ENCODE peak calls at places on chromosomes 11 and 22, in eight cellular contexts. S is ascending aorta, T is GM20000, G is astrocyte, N is pancreas, F is mammary epithelial cell, A is left lung, I is MM.1S. L is an unnamed sample.

GRCh38 chr11:88284306-88285057 is 53.1 kb downstream of the CTSC start:
- DNase-seq in S (no peak), G (no peak), N (no peak), I (no peak), F (no peak), A (no peak), T (no peak), L (no peak)

GRCh38 chr11:8745431-8745986 is 62.9 kb downstream of the RPL27A start:
- DNase-seq in T (no peak), I (no peak), N (no peak), A (no peak), G (no peak), F (no peak), S (no peak), L (no peak)

GRCh38 chr11:73143126-73143838 is 1.2 kb upstream of the FCHSD2 start:
- DNase-seq in G (no peak), S (no peak), F (no peak), T (peak), A (no peak), I (peak), N (peak), L (no peak)

GRCh38 chr11:12167098-12167999 is 57.0 kb downstream of the MICAL2 start:
- DNase-seq in N (no peak), A (peak), G (peak), I (no peak), F (peak), S (peak), T (no peak), L (no peak)

GRCh38 chr11:444397-445144 is 2.8 kb upstream of the ANO9 start:
- DNase-seq in N (no peak), F (peak), S (no peak), A (peak), I (no peak), T (no peak), G (peak), L (no peak)

GRCh38 chr22:29313126-29314071 is 2.1 kb downstream of the RASL10A start:
- DNase-seq in N (no peak), T (peak), A (peak), F (no peak), S (no peak), G (no peak), I (no peak), L (peak)

GRCh38 chr11:84260862-84261261 is 974.7 kb upstream of the CCDC90B start:
- DNase-seq in I (no peak), A (no peak), N (no peak), S (no peak), T (no peak), F (no peak), G (peak), L (no peak)

GRCh38 chr11:665707-666281 is 28.7 kb downstream of the DRD4 start:
- DNase-seq in F (no peak), N (no peak), S (no peak), I (no peak), G (peak), T (no peak), A (no peak), L (no peak)

GRCh38 chr11:69744435-69744834 is 30.7 kb downstream of the FGF4 start:
- DNase-seq in F (no peak), S (no peak), I (no peak), A (no peak), T (no peak), N (no peak), G (peak), L (no peak)

GRCh38 chr11:35009191-35009940 is 92.9 kb downstream of the PDHX start:
- DNase-seq in N (peak), G (peak), S (no peak), F (peak), A (no peak), I (no peak), T (no peak), L (no peak)

GRCh38 chr11:72238040-72238450 is 5.9 kb downstream of the PHOX2A start:
- DNase-seq in A (peak), G (peak), N (no peak), F (peak), I (peak), T (peak), S (no peak), L (peak)

GRCh38 chr11:76783294-76783900 is at the start of gene TSKU:
- DNase-seq in N (peak), S (peak), G (peak), F (peak), I (no peak), A (no peak), T (no peak), L (peak)

GRCh38 chr11:100863080-100863581 is 176.0 kb downstream of the ARHGAP42 start:
- DNase-seq in S (no peak), G (peak), F (peak), A (no peak), I (peak), T (no peak), N (peak), L (no peak)

GRCh38 chr22:34808618-34809017 is 257.3 kb upstream of the ISX start:
- DNase-seq in A (no peak), I (no peak), S (no peak), G (peak), N (no peak), F (no peak), T (no peak), L (no peak)

GRCh38 chr11:19910931-19911330 is 198.3 kb downstream of the NAV2 start:
- DNase-seq in T (no peak), F (no peak), N (no peak), A (no peak), G (no peak), I (no peak), S (no peak), L (no peak)

GRCh38 chr22:29345932-29346331 is 30.4 kb upstream of the RASL10A start:
- DNase-seq in A (no peak), I (no peak), T (no peak), S (no peak), N (no peak), G (no peak), F (no peak), L (no peak)

GRCh38 chr11:104352036-104352435 is 188.1 kb upstream of the PDGFD start:
- DNase-seq in T (no peak), S (no peak), N (no peak), I (no peak), F (peak), G (no peak), A (no peak), L (no peak)

GRCh38 chr11:36056160-36056751 is 112.4 kb downstream of the LDLRAD3 start:
- DNase-seq in N (peak), S (no peak), A (peak), F (peak), G (no peak), T (peak), I (no peak), L (peak)

GRCh38 chr11:123064268-123064657 is 2.3 kb upstream of the HSPA8 start:
- DNase-seq in T (no peak), A (no peak), S (no peak), G (no peak), F (no peak), I (no peak), N (no peak), L (no peak)

GRCh38 chr11:62547691-62548281 is 1.2 kb upstream of the AHNAK start:
- DNase-seq in F (peak), G (no peak), N (peak), I (no peak), T (no peak), A (no peak), S (no peak), L (no peak)

GRCh38 chr22:48919851-48920589 is 907.7 kb downstream of the BRD1 start:
- DNase-seq in G (no peak), A (no peak), S (no peak), T (no peak), N (no peak), F (no peak), I (no peak), L (no peak)

GRCh38 chr11:117076941-117077659 is 21.1 kb downstream of the SIK3 start:
- DNase-seq in N (no peak), T (no peak), F (no peak), G (no peak), I (no peak), S (no peak), A (no peak), L (no peak)

GRCh38 chr22:23256986-23257888 is 76.9 kb downstream of the BCR start:
- DNase-seq in I (no peak), A (no peak), S (peak), G (no peak), F (peak), T (no peak), N (no peak), L (no peak)

GRCh38 chr22:42880815-42881214 is 23.7 kb upstream of the ARFGAP3 start:
- DNase-seq in F (no peak), T (no peak), A (no peak), N (peak), G (no peak), I (no peak), S (no peak), L (no peak)
- TF ChIP-seq CTCF in F (peak), T (no peak), A (no peak), N (no peak), G (peak), I (no peak), S (no peak), L (peak)

GRCh38 chr11:67438121-67438902 is 830 bp upstream of the PTPRCAP start:
- DNase-seq in G (no peak), A (peak), F (no peak), T (peak), I (no peak), S (no peak), N (no peak), L (no peak)
- TF ChIP-seq CTCF in G (no peak), A (no peak), F (no peak), T (no peak), I (no peak), S (no peak), N (no peak), L (no peak)

DNA sequence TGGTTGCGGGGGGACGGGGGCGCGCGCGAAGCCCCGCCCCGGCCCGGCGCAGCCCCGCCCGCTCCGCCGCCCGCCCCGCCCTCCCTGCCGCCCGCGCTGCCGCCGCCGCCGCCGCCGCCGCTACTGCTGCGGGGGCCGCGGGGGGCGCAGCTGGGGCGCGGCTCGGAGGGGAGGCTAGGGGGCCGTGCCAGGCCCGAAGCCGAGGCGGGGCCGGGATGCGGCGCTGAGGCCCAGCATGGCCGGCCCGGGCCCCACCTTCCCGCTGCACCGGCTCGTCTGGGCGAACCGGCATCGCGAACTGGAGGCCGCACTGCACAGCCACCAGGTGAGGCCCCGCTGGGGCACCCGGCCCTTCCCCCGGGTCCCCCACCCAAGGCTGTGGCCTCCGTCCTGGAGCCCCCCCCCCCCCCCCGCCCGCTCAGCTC is at the start of gene ANKRD13D:
- DNase-seq in A (no peak), S (no peak), T (no peak), N (no peak), I (no peak), F (peak), G (no peak), L (no peak)
- TF ChIP-seq CTCF in A (no peak), S (no peak), T (no peak), N (no peak), I (no peak), F (no peak), G (no peak), L (peak)

DNA sequence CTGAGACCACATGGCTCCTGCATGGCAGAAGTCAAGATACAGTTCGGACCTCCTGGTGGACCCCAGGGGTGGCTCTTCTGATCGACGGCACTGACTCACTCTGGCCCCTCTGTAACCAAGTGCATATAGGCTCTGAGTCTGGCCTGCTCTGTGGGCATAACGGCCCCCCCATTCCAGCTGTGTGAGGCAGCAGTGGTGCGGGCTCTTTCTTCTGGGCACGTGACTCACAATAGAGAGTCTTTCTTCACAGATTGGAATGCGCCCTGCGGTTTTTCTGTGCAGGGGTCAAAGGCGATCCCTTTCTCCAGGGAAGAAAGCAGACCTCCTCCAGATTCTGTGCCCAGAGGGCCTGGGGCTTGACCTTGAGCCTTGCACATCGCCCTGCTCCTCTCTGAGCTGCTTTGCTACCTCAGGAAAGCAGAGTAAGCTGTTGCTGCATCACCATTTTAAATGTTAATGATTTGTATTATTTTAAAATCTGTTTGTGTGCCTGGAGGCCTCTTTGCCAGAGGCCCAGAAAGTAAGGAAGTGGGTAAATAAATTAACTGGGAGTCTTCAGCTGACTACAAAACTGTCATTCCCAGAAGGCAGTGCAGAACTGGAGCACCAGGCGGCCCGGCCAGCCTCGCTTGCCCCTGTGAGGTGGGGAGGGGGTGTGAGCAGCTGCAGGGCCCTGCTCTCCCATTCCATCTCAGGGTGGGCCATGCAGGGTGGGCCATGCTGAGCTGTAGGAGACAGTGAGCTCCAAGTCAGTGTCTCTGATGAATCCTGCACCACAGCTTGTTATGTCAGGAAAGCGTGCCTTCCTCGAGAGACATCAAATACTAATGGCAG is 199.0 kb downstream of the GRIK4 start:
- DNase-seq in I (no peak), F (peak), A (no peak), S (no peak), T (no peak), G (peak), N (peak), L (no peak)
- TF ChIP-seq CTCF in I (no peak), F (no peak), A (no peak), S (no peak), T (no peak), G (no peak), N (no peak), L (no peak)

GRCh38 chr22:17578129-17578754 is 14.9 kb downstream of the SLC25A18 start:
- DNase-seq in S (peak), I (no peak), G (peak), F (no peak), N (peak), A (no peak), T (no peak), L (no peak)

GRCh38 chr22:17581631-17582030 is 18.3 kb downstream of the SLC25A18 start:
- DNase-seq in T (no peak), N (no peak), I (no peak), F (no peak), A (no peak), G (no peak), S (no peak), L (no peak)

GRCh38 chr22:17579535-17579981 is 16.3 kb downstream of the SLC25A18 start:
- DNase-seq in N (no peak), A (no peak), F (no peak), T (no peak), G (no peak), S (no peak), I (no peak), L (no peak)

GRCh38 chr22:17581056-17581455 is 17.8 kb downstream of the SLC25A18 start:
- DNase-seq in A (no peak), G (no peak), I (no peak), S (no peak), T (no peak), F (no peak), N (no peak), L (no peak)

DNA sequence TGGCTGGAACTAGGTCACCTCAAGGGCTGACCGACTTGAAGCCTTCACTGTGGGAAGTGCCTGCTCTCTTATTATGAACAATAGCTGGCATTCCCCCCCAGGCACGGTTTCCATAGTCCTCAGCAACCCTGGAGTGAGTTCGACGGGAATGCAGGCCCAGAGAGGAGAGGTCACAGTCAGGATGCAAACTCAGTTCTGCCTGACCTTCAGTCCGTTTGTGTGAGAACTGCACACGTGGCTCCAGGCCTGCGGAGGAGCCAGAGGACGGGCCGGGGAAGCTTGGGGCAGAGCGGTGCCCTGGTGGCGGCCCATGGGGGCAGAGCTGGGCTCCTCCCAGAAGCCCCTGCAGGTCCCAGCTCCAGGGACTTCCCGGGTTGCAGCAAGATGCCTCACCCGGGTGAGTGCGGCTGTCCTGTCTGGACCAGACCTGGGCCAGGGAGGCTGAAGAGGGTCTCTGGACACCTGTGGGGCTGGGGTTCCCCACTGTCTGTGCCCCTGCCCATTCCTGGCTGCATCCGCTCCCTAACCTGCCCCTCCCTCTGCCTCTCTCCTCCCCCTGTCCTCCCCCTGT is 17.2 kb downstream of the SLC25A18 start:
- DNase-seq in G (peak), S (no peak), N (no peak), T (no peak), I (no peak), A (no peak), F (no peak), L (no peak)
- TF ChIP-seq CTCF in G (no peak), S (no peak), N (no peak), T (no peak), I (no peak), A (no peak), F (no peak), L (no peak)

GRCh38 chr11:64856382-64857227 is 12.2 kb upstream of the CDC42BPG start:
- DNase-seq in G (peak), T (no peak), N (no peak), A (peak), F (peak), S (peak), I (no peak), L (no peak)
- TF ChIP-seq CTCF in G (no peak), T (no peak), N (no peak), A (no peak), F (no peak), S (no peak), I (no peak), L (no peak)

GRCh38 chr11:60589611-60590010 is 74.4 kb downstream of the MS4A13 start:
- DNase-seq in T (no peak), G (no peak), F (no peak), S (no peak), A (no peak), I (no peak), N (no peak), L (no peak)
- TF ChIP-seq CTCF in T (no peak), G (peak), F (peak), S (no peak), A (no peak), I (no peak), N (no peak), L (no peak)

GRCh38 chr22:44894321-44894720 is 115.5 kb downstream of the PHF21B start:
- DNase-seq in I (no peak), T (no peak), S (peak), G (no peak), A (no peak), F (no peak), N (no peak), L (no peak)

GRCh38 chr22:44895296-44896055 is 114.3 kb downstream of the PHF21B start:
- DNase-seq in A (no peak), I (no peak), S (peak), N (no peak), F (no peak), T (no peak), G (no peak), L (no peak)

GRCh38 chr22:44893731-44894080 is 116.1 kb downstream of the PHF21B start:
- DNase-seq in F (no peak), S (peak), A (no peak), I (no peak), T (no peak), G (no peak), N (no peak), L (no peak)

GRCh38 chr22:44892803-44893730 is 116.7 kb downstream of the PHF21B start:
- DNase-seq in F (no peak), A (no peak), I (no peak), G (no peak), S (peak), N (no peak), T (no peak), L (no peak)

GRCh38 chr22:44894782-44895181 is 115.0 kb downstream of the PHF21B start:
- DNase-seq in S (peak), N (no peak), I (no peak), G (no peak), T (no peak), F (no peak), A (no peak), L (no peak)
- TF ChIP-seq CTCF in S (no peak), N (no peak), I (no peak), G (no peak), T (no peak), F (no peak), A (no peak), L (no peak)

L was measured in GM13977.